ENCODE peak calls at places on chromosomes 7 and 10, in six cellular contexts. N, F, C, H, U and E are unnamed samples.

GRCh38 chr7:89621925-89622641 is 532.2 kb upstream of the STEAP1 start:
- DNase-seq in C (no peak), H (no peak), F (no peak), U (no peak), N (no peak), E (no peak)

GRCh38 chr10:114810926-114811325 is 10.7 kb upstream of the FHIP2A start:
- DNase-seq in H (no peak), U (no peak), C (no peak), N (no peak), F (no peak), E (no peak)

GRCh38 chr10:105925045-105925785 is 1239.3 kb downstream of the SORCS1 start:
- DNase-seq in C (no peak), H (no peak), F (no peak), U (no peak), N (no peak), E (no peak)

GRCh38 chr7:74305987-74306736 is 17.0 kb downstream of the CLIP2 start:
- DNase-seq in H (no peak), U (no peak), C (no peak), N (peak; percentile 66), F (peak; percentile 75), E (no peak)

GRCh38 chr7:5497158-5498103 is 73.8 kb upstream of the TNRC18 start:
- DNase-seq in H (no peak), F (no peak), C (no peak), U (no peak), N (no peak), E (no peak)

GRCh38 chr7:148501707-148502139 is 88.8 kb upstream of the C7orf33 start:
- DNase-seq in C (no peak), N (no peak), F (peak; percentile 16), U (no peak), H (no peak), E (no peak)

GRCh38 chr7:112360681-112361080 is 89.6 kb upstream of the IFRD1 start:
- DNase-seq in H (no peak), U (no peak), N (no peak), F (no peak), C (no peak), E (no peak)

GRCh38 chr10:38147686-38148085 is 53.5 kb downstream of the ZNF37A start:
- DNase-seq in F (no peak), C (no peak), H (no peak), U (no peak), N (no peak), E (no peak)

GRCh38 chr10:1109795-1110673 is 53.8 kb downstream of the WDR37 start:
- DNase-seq in C (peak; percentile 83), F (peak; percentile 29), H (peak; percentile 79), N (peak; percentile 10), U (peak; percentile 41), E (peak; percentile 89)

GRCh38 chr7:117458977-117459583 is 20.7 kb upstream of the CFTR start:
- DNase-seq in N (no peak), H (peak; percentile 1), F (no peak), U (peak; percentile 9), C (no peak), E (no peak)

GRCh38 chr10:97230146-97230545 is 44.4 kb upstream of the SLIT1 start:
- DNase-seq in H (no peak), C (no peak), F (no peak), U (no peak), N (no peak), E (no peak)

GRCh38 chr10:31745612-31746376 is 182.8 kb downstream of the ARHGAP12 start:
- DNase-seq in N (no peak), F (no peak), U (peak; percentile 93), C (peak; percentile 97), H (peak; percentile 88), E (peak; percentile 50)

GRCh38 chr7:99218406-99219184 is 10.7 kb upstream of the KPNA7 start:
- DNase-seq in U (no peak), N (no peak), F (no peak), H (no peak), C (no peak), E (no peak)

GRCh38 chr7:73668103-73668937 is 689 bp downstream of the VPS37D start:
- DNase-seq in N (no peak), U (no peak), C (no peak), F (peak; percentile 66), H (no peak), E (peak; percentile 44)

GRCh38 chr7:12257582-12257981 is 46.5 kb downstream of the TMEM106B start:
- DNase-seq in H (no peak), N (no peak), U (no peak), C (no peak), F (no peak), E (no peak)

GRCh38 chr10:124138195-124138882 is 44.9 kb upstream of the CHST15 start:
- DNase-seq in F (no peak), C (no peak), U (no peak), H (no peak), N (peak; percentile 32), E (no peak)